ENCODE peak calls at places on chromosomes 16 and 17, in five cellular contexts. H is stimulated activated CD4-positive, alpha-beta T cell treated with anti-CD3 and anti-CD28 coated beads, Interleukin-4, amount 100 ng/mL, for 24 hours; R is fibroblast of pulmonary artery; E is PC-9; T is AG09319. F is an unnamed sample.
A peak's percentile ranks its signal among the peaks of the same experiment; 100 is the strongest.

GRCh38 chr16:87391324-87391949 is 699 bp upstream of the MAP1LC3B start:
- DNase-seq in T (no peak), R (peak; percentile 31), E (no peak), H (peak; percentile 15), F (no peak)

GRCh38 chr17:76191891-76192290 is 48.4 kb downstream of the RNF157 start:
- DNase-seq in H (peak; percentile 61), R (no peak), E (no peak), T (no peak), F (no peak)

GRCh38 chr16:55120408-55120807 is 189.7 kb downstream of the IRX5 start:
- DNase-seq in E (no peak), R (no peak), H (no peak), T (peak; percentile 19), F (no peak)

GRCh38 chr17:68697850-68698313 is 96.7 kb upstream of the FAM20A start:
- DNase-seq in T (peak; percentile 68), H (no peak), R (peak; percentile 92), E (no peak), F (peak; percentile 17)

GRCh38 chr16:29943846-29944669 is 17.8 kb upstream of the TMEM219 start:
- DNase-seq in E (peak; percentile 92), R (peak; percentile 98), T (peak; percentile 95), H (no peak), F (peak; percentile 98)

GRCh38 chr17:18360518-18360917 is 2.8 kb downstream of the SHMT1 start:
- DNase-seq in T (no peak), R (no peak), E (no peak), H (no peak), F (no peak)

GRCh38 chr17:62109378-62109902 is 44.4 kb upstream of the MED13 start:
- DNase-seq in E (peak; percentile 77), H (peak; percentile 32), T (peak; percentile 56), R (peak; percentile 58), F (peak; percentile 76)

GRCh38 chr16:26569793-26570192 is 496.9 kb upstream of the C16orf82 start:
- DNase-seq in R (no peak), E (no peak), H (no peak), T (no peak), F (no peak)

GRCh38 chr16:2739555-2740435 is 12.6 kb upstream of the SRRM2 start:
- DNase-seq in R (no peak), E (no peak), T (no peak), H (no peak), F (no peak)

GRCh38 chr17:38563362-38564253 is 42.1 kb downstream of the SRCIN1 start:
- DNase-seq in R (no peak), E (no peak), T (no peak), H (no peak), F (no peak)

GRCh38 chr17:62565817-62566216 is 61.7 kb upstream of the MRC2 start:
- DNase-seq in H (no peak), R (peak; percentile 56), E (no peak), T (no peak), F (peak; percentile 81)

F was measured in brain microvascular endothelial cell.